ENCODE peak calls at places on chromosomes 5 and 9, in eight cellular contexts. Q, Z, I, M, O, A, T and C are unnamed samples.

GRCh38 chr5:116576043-116576713 is 1.6 kb upstream of the SEMA6A start:
- DNase-seq in Q (peak; percentile 44), Z (peak; percentile 49), I (no peak), M (peak; percentile 86), O (no peak), A (peak; percentile 71), T (peak; percentile 63), C (no peak)

GRCh38 chr5:32539981-32540380 is 45.4 kb upstream of the SUB1 start:
- DNase-seq in Q (no peak), Z (no peak), I (no peak), M (no peak), O (no peak), A (no peak), T (no peak), C (no peak)

GRCh38 chr9:99272866-99273265 is 50.8 kb downstream of the SEC61B start:
- DNase-seq in Q (no peak), Z (no peak), I (no peak), M (no peak), O (no peak), A (no peak), T (no peak), C (no peak)

GRCh38 chr9:14205463-14205862 is 108.5 kb downstream of the NFIB start:
- DNase-seq in Q (peak; percentile 5), Z (no peak), I (no peak), M (no peak), O (no peak), A (no peak), T (peak; percentile 86), C (no peak)

GRCh38 chr5:154868702-154869101 is 10.3 kb downstream of the CNOT8 start:
- DNase-seq in Q (no peak), Z (no peak), I (no peak), M (no peak), O (no peak), A (no peak), T (peak; percentile 19), C (peak; percentile 45)

GRCh38 chr9:99978221-99978620 is 71.8 kb downstream of the STX17 start:
- DNase-seq in Q (no peak), Z (no peak), I (no peak), M (no peak), O (no peak), A (no peak), T (no peak), C (no peak)

GRCh38 chr5:94740328-94740727 is 121.9 kb downstream of the SLF1 start:
- DNase-seq in Q (no peak), Z (no peak), I (no peak), M (no peak), O (no peak), A (no peak), T (no peak), C (no peak)

GRCh38 chr5:56330806-56331205 is 97.7 kb upstream of the ANKRD55 start:
- DNase-seq in Q (no peak), Z (no peak), I (no peak), M (no peak), O (no peak), A (no peak), T (no peak), C (no peak)

GRCh38 chr9:117354252-117354847 is 60.5 kb downstream of the ASTN2 start:
- DNase-seq in Q (no peak), Z (no peak), I (no peak), M (no peak), O (no peak), A (no peak), T (no peak), C (no peak)

GRCh38 chr9:72951043-72951442 is 1.8 kb downstream of the ALDH1A1 start:
- DNase-seq in Q (no peak), Z (no peak), I (no peak), M (no peak), O (no peak), A (no peak), T (no peak), C (no peak)
- H3K4me3 ChIP-seq in Q (no peak overlapping the region), Z (no peak overlapping the region), I (peak overlapping the region; percentile 40), M (peak overlapping the region; percentile 94), O (no peak overlapping the region), A (peak overlapping the region; percentile 57), T (no peak overlapping the region), C (no peak overlapping the region)

GRCh38 chr9:38685535-38685934 is 34.4 kb downstream of the FAM240B start:
- DNase-seq in Q (no peak), Z (no peak), I (no peak), M (no peak), O (no peak), A (no peak), T (no peak), C (no peak)
- H3K4me1 ChIP-seq in Q (peaks cover 44% of the 10 kb centered on the region), Z (peaks cover 6% of the 10 kb centered on the region), I (peaks cover 12% of the 10 kb centered on the region), M (no peaks in the 10 kb centered on the region), O (no peaks in the 10 kb centered on the region), A (no peaks in the 10 kb centered on the region), T (peaks cover 10% of the 10 kb centered on the region), C (no peaks in the 10 kb centered on the region)

GRCh38 chr9:132207839-132208615 is 46.2 kb downstream of the NTNG2 start:
- DNase-seq in Q (no peak), Z (no peak), I (no peak), M (no peak), O (no peak), A (no peak), T (no peak), C (peak; percentile 27)

GRCh38 chr9:132201780-132202703 is 40.2 kb downstream of the NTNG2 start:
- DNase-seq in Q (no peak), Z (no peak), I (no peak), M (no peak), O (no peak), A (no peak), T (no peak), C (no peak)

GRCh38 chr9:132201139-132201538 is 39.3 kb downstream of the NTNG2 start:
- DNase-seq in Q (no peak), Z (peak; percentile 80), I (no peak), M (no peak), O (no peak), A (no peak), T (no peak), C (no peak)

GRCh38 chr9:132207187-132207586 is 45.3 kb downstream of the NTNG2 start:
- DNase-seq in Q (no peak), Z (no peak), I (no peak), M (no peak), O (no peak), A (no peak), T (no peak), C (no peak)

DNA sequence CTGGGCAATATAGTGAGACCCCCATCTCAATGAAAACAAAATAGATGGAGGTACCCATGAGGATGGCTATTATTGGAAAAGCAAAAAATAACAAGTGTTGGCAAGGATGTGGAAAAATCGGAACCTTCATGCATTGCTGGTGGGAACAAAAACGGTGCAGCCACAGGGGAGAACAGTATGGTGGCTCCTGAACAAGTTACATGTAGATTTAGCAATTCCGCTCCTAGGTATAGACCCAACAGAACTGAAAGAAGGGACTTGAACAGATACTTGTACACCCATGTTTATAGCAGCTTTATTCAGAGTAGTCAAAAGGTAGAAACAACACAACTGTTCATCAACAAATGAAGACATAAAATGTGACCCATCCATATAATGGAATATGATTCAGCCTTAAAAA is 43.0 kb downstream of the NTNG2 start:
- DNase-seq in Q (no peak), Z (no peak), I (no peak), M (no peak), O (no peak), A (no peak), T (no peak), C (no peak)
- H3K4me3 ChIP-seq in Q (no peak overlapping the region), Z (no peak overlapping the region), I (no peak overlapping the region), M (no peak overlapping the region), O (no peak overlapping the region), A (no peak overlapping the region), T (no peak overlapping the region), C (no peak overlapping the region)

DNA sequence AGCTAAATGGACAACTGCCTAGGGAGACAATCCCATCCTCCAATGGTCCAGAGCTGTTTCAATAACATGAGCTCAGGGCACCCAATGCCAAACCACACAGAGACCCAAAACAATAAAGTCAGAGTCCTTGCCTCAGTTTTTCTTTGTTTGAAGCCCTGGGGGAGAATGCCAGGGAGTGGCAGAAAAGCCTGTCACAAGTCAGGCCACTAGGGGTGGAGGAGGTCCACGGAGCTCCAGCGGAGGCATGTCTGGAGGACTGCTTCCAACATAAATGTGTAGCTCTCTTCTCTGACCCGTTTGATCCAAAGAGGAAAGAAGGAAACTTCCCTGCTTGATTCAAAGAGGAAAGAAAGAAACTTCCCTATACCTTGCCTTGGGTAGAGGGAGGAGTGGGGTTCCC is 175.3 kb downstream of the HSPA4 start:
- DNase-seq in Q (peak; percentile 51), Z (no peak), I (no peak), M (no peak), O (no peak), A (no peak), T (no peak), C (no peak)
- H3K4me1 ChIP-seq in Q (peaks cover 46% of the 10 kb centered on the region), Z (no peaks in the 10 kb centered on the region), I (peaks cover 47% of the 10 kb centered on the region), M (no peaks in the 10 kb centered on the region), O (no peaks in the 10 kb centered on the region), A (peaks cover 12% of the 10 kb centered on the region), T (no peaks in the 10 kb centered on the region), C (no peaks in the 10 kb centered on the region)

GRCh38 chr5:3596261-3596825 is 711 bp downstream of the IRX1 start:
- DNase-seq in Q (no peak), Z (no peak), I (no peak), M (no peak), O (no peak), A (no peak), T (peak; percentile 78), C (no peak)
- H3K4me3 ChIP-seq in Q (no peak overlapping the region), Z (peak overlapping the region; percentile 48), I (peak overlapping the region; percentile 60), M (peak overlapping the region; percentile 23), O (no peak overlapping the region), A (no peak overlapping the region), T (peak overlapping the region; percentile 84), C (no peak overlapping the region)